ENCODE peak calls at places on chromosomes 13 and 19, in six cellular contexts. One of them, this sample, is unnamed.

GRCh38 chr13:50576156-50576555 is 267.3 kb downstream of the DLEU7 start:
- DNase-seq in hepatocyte: no peak
- DNase-seq in nephron progenitor cell: no peak
- DNase-seq in B cell: no peak
- DNase-seq in MCF 10A: no peak
- DNase-seq in HL-60: no peak
- DNase-seq in this sample: no peak

GRCh38 chr19:6723738-6724137 is 3.3 kb upstream of the C3 start:
- DNase-seq in HL-60: no peak
- DNase-seq in hepatocyte: no peak
- DNase-seq in B cell: peak; percentile 67
- DNase-seq in MCF 10A: peak; percentile 15
- DNase-seq in nephron progenitor cell: no peak
- DNase-seq in this sample: no peak

GRCh38 chr13:70253411-70253810 is 145.2 kb upstream of the KLHL1 start:
- DNase-seq in B cell: no peak
- DNase-seq in hepatocyte: no peak
- DNase-seq in MCF 10A: peak; percentile 8
- DNase-seq in nephron progenitor cell: no peak
- DNase-seq in HL-60: no peak
- DNase-seq in this sample: no peak

GRCh38 chr19:19774354-19775033 is 41.6 kb upstream of the ZNF14 start:
- DNase-seq in MCF 10A: no peak
- DNase-seq in hepatocyte: no peak
- DNase-seq in B cell: no peak
- DNase-seq in nephron progenitor cell: no peak
- DNase-seq in HL-60: no peak
- DNase-seq in this sample: no peak

GRCh38 chr13:109756778-109757177 is 29.6 kb downstream of the IRS2 start:
- DNase-seq in B cell: no peak
- DNase-seq in HL-60: no peak
- DNase-seq in MCF 10A: no peak
- DNase-seq in nephron progenitor cell: no peak
- DNase-seq in hepatocyte: no peak
- DNase-seq in this sample: no peak

GRCh38 chr19:34317311-34317927 is 47.6 kb upstream of the GPI start:
- DNase-seq in hepatocyte: peak; percentile 27
- DNase-seq in B cell: no peak
- DNase-seq in HL-60: no peak
- DNase-seq in nephron progenitor cell: no peak
- DNase-seq in MCF 10A: no peak
- DNase-seq in this sample: no peak

GRCh38 chr13:34162545-34162936 is 344.6 kb downstream of the RFC3 start:
- DNase-seq in B cell: no peak
- DNase-seq in nephron progenitor cell: no peak
- DNase-seq in MCF 10A: no peak
- DNase-seq in hepatocyte: no peak
- DNase-seq in HL-60: no peak
- DNase-seq in this sample: no peak

GRCh38 chr19:55240713-55241020 is 12.1 kb upstream of the TMEM86B start:
- DNase-seq in B cell: no peak
- DNase-seq in HL-60: no peak
- DNase-seq in nephron progenitor cell: no peak
- DNase-seq in MCF 10A: no peak
- DNase-seq in hepatocyte: no peak
- DNase-seq in this sample: no peak

GRCh38 chr19:30883071-30883470 is 466.2 kb downstream of the TSHZ3 start:
- DNase-seq in B cell: no peak
- DNase-seq in nephron progenitor cell: no peak
- DNase-seq in hepatocyte: no peak
- DNase-seq in MCF 10A: no peak
- DNase-seq in HL-60: no peak
- DNase-seq in this sample: no peak

GRCh38 chr19:41000310-41000737 is 9.2 kb downstream of the CYP2B6 start:
- DNase-seq in HL-60: no peak
- DNase-seq in MCF 10A: peak; percentile 87
- DNase-seq in nephron progenitor cell: no peak
- DNase-seq in B cell: no peak
- DNase-seq in hepatocyte: peak; percentile 39
- DNase-seq in this sample: no peak

GRCh38 chr13:50085063-50085462 is 69.8 kb downstream of the KCNRG start:
- DNase-seq in HL-60: no peak
- DNase-seq in nephron progenitor cell: peak; percentile 5
- DNase-seq in hepatocyte: peak; percentile 72
- DNase-seq in MCF 10A: peak; percentile 51
- DNase-seq in B cell: no peak
- DNase-seq in this sample: no peak

GRCh38 chr19:33554391-33554790 is 32.8 kb upstream of the PEPD start:
- DNase-seq in B cell: no peak
- DNase-seq in hepatocyte: no peak
- DNase-seq in MCF 10A: no peak
- DNase-seq in nephron progenitor cell: no peak
- DNase-seq in HL-60: no peak
- DNase-seq in this sample: no peak

DNA sequence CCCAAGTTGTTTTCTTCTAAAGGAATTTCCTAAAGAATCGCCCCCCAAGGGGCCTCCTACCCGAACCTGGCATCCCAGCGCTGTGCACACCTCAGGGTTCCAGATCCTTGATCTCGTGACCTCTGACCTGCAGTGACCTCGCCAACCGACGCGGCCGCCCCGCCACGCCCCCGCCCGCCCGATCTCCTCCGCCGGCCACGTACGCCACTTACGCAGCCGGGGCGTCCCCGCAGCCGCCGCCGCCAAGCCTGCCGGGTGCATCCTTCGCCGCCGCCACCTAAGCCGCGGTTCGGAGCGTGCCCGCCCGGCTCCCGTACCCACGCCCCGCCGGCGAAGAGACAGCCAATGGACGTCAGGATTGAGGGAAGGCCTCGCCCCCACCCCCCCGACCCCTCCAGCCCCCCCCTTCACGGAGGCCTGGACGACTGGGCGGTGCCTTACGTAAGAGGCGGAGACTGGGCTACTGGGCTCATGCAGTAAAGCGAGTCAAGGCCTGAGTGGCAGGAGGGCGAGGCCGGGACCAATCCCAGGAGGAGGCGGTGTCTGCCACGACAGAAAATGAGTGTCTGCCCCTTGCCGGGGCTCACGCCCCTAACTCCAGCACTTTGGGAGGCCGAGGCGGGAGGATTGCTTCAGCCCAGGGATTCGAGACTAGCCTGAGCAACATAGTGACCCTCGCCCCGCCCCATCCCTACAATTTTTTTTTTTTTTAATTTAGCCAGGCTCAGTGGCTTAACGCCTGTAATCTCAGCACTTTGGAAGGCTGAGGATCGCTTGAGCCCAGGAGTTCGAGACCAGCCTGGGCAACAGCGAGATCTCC is at the start of gene YIF1B:
- DNase-seq in MCF 10A: peak; percentile 98
- DNase-seq in hepatocyte: peak; percentile 97
- DNase-seq in HL-60: peak; percentile 96
- DNase-seq in B cell: peak; percentile 98
- DNase-seq in nephron progenitor cell: peak; percentile 95
- DNase-seq in this sample: peak; percentile 98
- TF ChIP-seq CTCF in MCF 10A: no peak
- TF ChIP-seq CTCF in hepatocyte: no peak
- TF ChIP-seq CTCF in HL-60: no peak
- TF ChIP-seq CTCF in B cell: no peak
- TF ChIP-seq CTCF in nephron progenitor cell: no peak
- TF ChIP-seq CTCF in this sample: no peak

DNA sequence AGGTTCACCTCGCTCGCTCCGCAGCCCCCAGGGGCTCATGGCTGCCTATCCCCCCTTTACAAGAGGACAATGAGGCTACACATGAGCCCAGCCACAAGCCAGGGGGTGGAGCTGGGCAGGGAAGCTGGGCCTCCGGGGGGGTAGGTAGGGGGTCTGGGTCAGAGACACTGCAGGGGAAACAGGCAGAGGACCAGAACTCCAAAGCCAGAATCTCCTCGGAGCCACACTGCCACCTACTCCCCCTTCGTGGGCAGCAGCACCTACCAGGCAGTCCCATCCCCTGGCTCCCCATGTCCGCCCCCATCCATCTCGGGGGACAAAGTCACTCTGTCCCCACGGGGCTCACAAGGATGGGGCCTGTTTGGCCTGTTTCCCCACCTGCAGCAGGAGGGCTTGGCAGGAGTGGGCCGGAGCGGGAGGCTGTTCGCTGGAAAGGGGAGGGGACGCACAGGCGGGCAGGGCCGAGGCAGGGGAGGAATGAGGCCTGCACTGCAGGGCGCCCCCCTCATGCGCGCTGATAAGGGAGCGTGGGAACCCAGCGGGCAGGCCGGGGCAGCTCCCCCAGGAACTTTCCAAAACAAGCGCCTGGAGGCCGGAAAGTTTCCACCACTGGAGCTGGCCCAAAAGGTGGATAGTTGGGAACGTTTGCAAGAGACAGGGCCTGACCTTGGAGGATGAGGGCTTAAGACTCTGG is 545 bp upstream of the ISYNA1 start:
- DNase-seq in B cell: no peak
- DNase-seq in HL-60: no peak
- DNase-seq in MCF 10A: peak; percentile 75
- DNase-seq in nephron progenitor cell: peak; percentile 58
- DNase-seq in hepatocyte: peak; percentile 75
- DNase-seq in this sample: no peak
- TF ChIP-seq CTCF in B cell: no peak
- TF ChIP-seq CTCF in HL-60: no peak
- TF ChIP-seq CTCF in MCF 10A: no peak
- TF ChIP-seq CTCF in nephron progenitor cell: no peak
- TF ChIP-seq CTCF in hepatocyte: no peak
- TF ChIP-seq CTCF in this sample: no peak

DNA sequence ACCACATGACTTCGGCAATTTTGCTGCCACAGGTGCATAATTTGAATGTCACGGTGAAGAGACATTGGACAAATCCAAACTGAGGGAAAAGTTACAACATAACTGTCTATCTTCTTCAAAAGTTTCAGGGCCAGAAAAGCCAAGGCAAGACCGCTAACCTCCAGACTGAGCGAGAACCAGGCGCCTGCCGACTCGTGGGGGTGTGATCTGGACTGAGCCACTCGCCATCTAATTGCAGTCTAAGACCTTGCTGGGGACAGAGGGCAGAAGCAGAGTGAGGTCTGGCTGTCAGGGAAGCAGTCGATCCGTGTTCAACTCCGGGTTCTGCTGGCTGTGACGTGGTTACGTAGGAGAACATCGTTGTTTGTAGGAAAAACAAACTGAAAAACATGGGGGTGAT is 88.6 kb downstream of the SPACA7 start:
- DNase-seq in MCF 10A: no peak
- DNase-seq in nephron progenitor cell: no peak
- DNase-seq in HL-60: no peak
- DNase-seq in hepatocyte: no peak
- DNase-seq in B cell: no peak
- DNase-seq in this sample: no peak
- TF ChIP-seq CTCF in MCF 10A: no peak
- TF ChIP-seq CTCF in nephron progenitor cell: no peak
- TF ChIP-seq CTCF in HL-60: no peak
- TF ChIP-seq CTCF in hepatocyte: no peak
- TF ChIP-seq CTCF in B cell: no peak
- TF ChIP-seq CTCF in this sample: no peak

DNA sequence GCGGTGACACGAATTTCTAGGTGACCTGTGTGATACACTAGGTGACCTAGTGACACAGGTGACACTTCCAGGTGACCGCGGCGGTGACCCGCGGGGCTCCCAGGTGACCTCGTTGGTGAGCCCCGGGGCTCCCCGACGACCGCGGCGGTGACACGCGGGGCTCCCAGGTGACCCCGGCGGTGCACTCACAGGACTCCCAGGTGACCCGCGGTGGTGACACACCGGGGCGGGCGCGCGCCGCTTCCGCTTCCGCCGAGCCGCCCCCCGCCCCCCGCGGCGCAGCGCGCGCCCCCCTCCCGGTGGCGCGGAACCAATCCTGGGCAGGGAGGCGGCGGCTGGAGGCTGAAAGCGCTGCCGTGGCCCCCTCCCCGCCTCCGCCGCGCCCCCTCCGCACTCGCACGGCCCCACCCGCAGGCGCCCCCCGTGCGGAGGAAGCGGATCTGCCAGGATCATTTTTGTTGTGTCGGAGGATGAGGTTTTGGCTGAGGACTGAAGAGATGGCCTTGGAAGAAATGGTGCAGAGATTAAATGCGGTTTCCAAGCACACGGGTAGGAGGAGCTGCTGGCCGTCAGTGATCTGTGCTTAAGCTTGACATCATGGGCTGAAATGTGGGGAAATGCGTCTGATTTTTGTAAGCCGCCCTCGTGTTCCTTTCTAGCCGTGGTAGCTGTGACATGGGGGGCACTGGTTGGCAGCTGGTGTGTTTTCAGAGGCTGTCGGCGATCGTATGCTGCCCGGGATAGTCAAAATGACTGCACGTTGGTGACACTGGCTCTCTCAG is at the start of gene MCF2L:
- DNase-seq in nephron progenitor cell: peak; percentile 56
- DNase-seq in MCF 10A: no peak
- DNase-seq in B cell: peak; percentile 87
- DNase-seq in hepatocyte: peak; percentile 80
- DNase-seq in HL-60: no peak
- DNase-seq in this sample: peak; percentile 47
- TF ChIP-seq CTCF in nephron progenitor cell: no peak
- TF ChIP-seq CTCF in MCF 10A: no peak
- TF ChIP-seq CTCF in B cell: no peak
- TF ChIP-seq CTCF in hepatocyte: peak; percentile 50
- TF ChIP-seq CTCF in HL-60: no peak
- TF ChIP-seq CTCF in this sample: peak; percentile 3

GRCh38 chr13:26377038-26377437 is 123.1 kb downstream of the CDK8 start:
- DNase-seq in MCF 10A: peak; percentile 42
- DNase-seq in B cell: no peak
- DNase-seq in HL-60: peak; percentile 10
- DNase-seq in hepatocyte: peak; percentile 11
- DNase-seq in nephron progenitor cell: peak; percentile 20
- DNase-seq in this sample: no peak
- TF ChIP-seq CTCF in MCF 10A: peak; percentile 10
- TF ChIP-seq CTCF in B cell: no peak
- TF ChIP-seq CTCF in HL-60: no peak
- TF ChIP-seq CTCF in hepatocyte: peak; percentile 21
- TF ChIP-seq CTCF in nephron progenitor cell: peak; percentile 41
- TF ChIP-seq CTCF in this sample: no peak

GRCh38 chr19:37564624-37565369 is 29.8 kb downstream of the ZNF571 start:
- DNase-seq in B cell: no peak
- DNase-seq in HL-60: no peak
- DNase-seq in hepatocyte: no peak
- DNase-seq in MCF 10A: peak; percentile 2
- DNase-seq in nephron progenitor cell: no peak
- DNase-seq in this sample: no peak
- TF ChIP-seq CTCF in B cell: no peak
- TF ChIP-seq CTCF in HL-60: no peak
- TF ChIP-seq CTCF in hepatocyte: no peak
- TF ChIP-seq CTCF in MCF 10A: no peak
- TF ChIP-seq CTCF in nephron progenitor cell: no peak
- TF ChIP-seq CTCF in this sample: no peak